ENCODE peak calls at places on chromosome 18, in eight cellular contexts. V, K, B, G, Z, Y, C and H are unnamed samples.

GRCh38 chr18:23992119-23992940 is 22.2 kb upstream of the TTC39C start:
- DNase-seq in V (no peak), K (peak), B (no peak), G (no peak), Z (no peak), Y (no peak), C (peak), H (peak)

GRCh38 chr18:76808561-76808960 is 13.8 kb upstream of the ZNF236 start:
- DNase-seq in V (no peak), K (no peak), B (no peak), G (no peak), Z (no peak), Y (no peak), C (no peak), H (no peak)

GRCh38 chr18:449374-449773 is 51.1 kb downstream of the COLEC12 start:
- DNase-seq in V (peak), K (peak), B (peak), G (no peak), Z (no peak), Y (peak), C (peak), H (no peak)

GRCh38 chr18:5669585-5669984 is 125.8 kb upstream of the EPB41L3 start:
- DNase-seq in V (no peak), K (no peak), B (no peak), G (no peak), Z (no peak), Y (no peak), C (no peak), H (no peak)

GRCh38 chr18:42413870-42414269 is 458.8 kb downstream of the PIK3C3 start:
- DNase-seq in V (peak), K (no peak), B (peak), G (no peak), Z (peak), Y (no peak), C (no peak), H (peak)

GRCh38 chr18:702957-703659 is 9.3 kb downstream of the ENOSF1 start:
- DNase-seq in V (peak), K (no peak), B (peak), G (no peak), Z (peak), Y (peak), C (peak), H (peak)

GRCh38 chr18:35826477-35826876 is 146.0 kb upstream of the RMP24 start:
- DNase-seq in V (no peak), K (no peak), B (no peak), G (no peak), Z (no peak), Y (no peak), C (no peak), H (no peak)

GRCh38 chr18:48330016-48330991 is 78.9 kb downstream of the ZBTB7C start:
- DNase-seq in V (peak), K (no peak), B (peak), G (no peak), Z (peak), Y (no peak), C (peak), H (peak)

GRCh38 chr18:9741821-9742541 is 33.9 kb downstream of the RAB31 start:
- DNase-seq in V (peak), K (no peak), B (peak), G (no peak), Z (peak), Y (peak), C (peak), H (peak)

GRCh38 chr18:64103979-64104378 is 44.9 kb downstream of the LINC00305 start:
- DNase-seq in V (peak), K (no peak), B (no peak), G (no peak), Z (no peak), Y (no peak), C (no peak), H (no peak)

GRCh38 chr18:43590182-43590903 is 313.1 kb upstream of the SYT4 start:
- DNase-seq in V (no peak), K (no peak), B (no peak), G (peak), Z (no peak), Y (no peak), C (peak), H (no peak)

GRCh38 chr18:50074404-50074803 is 120.5 kb downstream of the MYO5B start:
- DNase-seq in V (no peak), K (no peak), B (no peak), G (no peak), Z (no peak), Y (no peak), C (no peak), H (no peak)

GRCh38 chr18:564708-565561 is 15.2 kb upstream of the CETN1 start:
- DNase-seq in V (no peak), K (no peak), B (peak), G (no peak), Z (peak), Y (no peak), C (no peak), H (no peak)

GRCh38 chr18:23301971-23302370 is 151.1 kb upstream of the RIOK3 start:
- DNase-seq in V (no peak), K (no peak), B (no peak), G (no peak), Z (no peak), Y (no peak), C (no peak), H (no peak)

GRCh38 chr18:985301-985700 is 80.6 kb downstream of the ADCYAP1 start:
- DNase-seq in V (no peak), K (no peak), B (no peak), G (no peak), Z (no peak), Y (no peak), C (no peak), H (no peak)

GRCh38 chr18:23702606-23703005 is 13.4 kb downstream of the LAMA3 start:
- DNase-seq in V (no peak), K (no peak), B (no peak), G (no peak), Z (no peak), Y (no peak), C (peak), H (no peak)

GRCh38 chr18:62186656-62187542 is at the start of the genes PIGN and RELCH:
- DNase-seq in V (peak), K (peak), B (peak), G (peak), Z (peak), Y (peak), C (peak), H (peak)

GRCh38 chr18:48923746-48924580 is 26.8 kb downstream of the SMAD7 start:
- DNase-seq in V (peak), K (no peak), B (no peak), G (peak), Z (peak), Y (peak), C (peak), H (no peak)

GRCh38 chr18:77379976-77380375 is 130.3 kb downstream of the GALR1 start:
- DNase-seq in V (no peak), K (no peak), B (no peak), G (no peak), Z (no peak), Y (no peak), C (no peak), H (no peak)

DNA sequence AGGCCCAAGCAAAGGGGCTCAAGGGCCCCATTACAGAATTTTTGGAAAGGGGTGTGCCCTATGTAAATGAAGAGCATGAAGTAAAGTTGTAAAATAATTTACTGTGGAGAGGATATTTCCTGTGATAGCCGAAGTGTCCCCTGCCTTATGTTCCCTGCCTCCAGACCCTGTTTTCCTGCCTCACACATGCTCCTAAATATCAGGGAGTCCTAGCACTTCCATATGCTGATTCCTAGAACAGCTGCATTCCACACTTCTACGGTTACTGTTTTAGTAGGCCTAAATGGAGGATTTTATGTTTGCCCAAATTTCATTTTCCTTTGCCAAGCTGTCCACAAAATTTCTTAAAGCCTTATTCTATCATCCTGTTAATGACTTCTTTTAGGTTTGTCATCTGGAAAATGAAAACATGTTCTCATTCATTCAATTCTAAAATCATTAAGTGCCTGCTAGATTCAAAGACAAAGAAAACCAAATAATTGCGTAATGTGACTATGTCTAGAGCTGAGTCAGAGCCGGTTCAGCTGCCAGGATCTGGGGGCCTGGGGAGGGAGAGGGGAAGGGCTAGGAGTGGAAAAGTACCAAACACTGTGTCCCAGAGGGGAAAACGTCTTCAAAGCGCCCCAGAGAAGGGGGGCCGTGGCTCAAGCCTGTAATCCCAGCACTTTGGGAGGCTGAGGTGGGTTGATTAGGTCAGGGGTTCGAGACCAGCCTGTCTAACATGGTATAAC is 25.8 kb upstream of the IMPA2 start:
- DNase-seq in V (peak), K (peak), B (peak), G (no peak), Z (peak), Y (peak), C (peak), H (peak)
- H3K4me3 ChIP-seq in V (no peak), K (no peak), B (no peak), G (no peak), Z (no peak), Y (no peak), C (no peak), H (no peak)

DNA sequence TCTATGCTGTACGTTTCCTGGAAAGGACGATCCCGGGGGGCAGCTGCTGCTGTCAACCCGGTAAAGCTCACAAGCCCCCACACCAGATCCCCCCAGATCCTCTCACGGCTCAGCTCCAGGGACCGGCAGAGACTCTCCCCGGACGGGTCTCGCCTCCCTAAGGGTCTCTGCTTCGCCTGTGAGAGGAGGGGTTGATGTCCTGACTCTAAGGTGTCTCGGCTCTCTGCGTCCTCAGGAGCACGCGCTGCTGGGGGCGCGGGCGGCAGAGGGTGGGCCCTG is 506 bp downstream of the PSTPIP2 start:
- DNase-seq in V (no peak), K (no peak), B (no peak), G (no peak), Z (no peak), Y (no peak), C (no peak), H (no peak)
- H3K4me3 ChIP-seq in V (peak), K (peak), B (peak), G (peak), Z (peak), Y (peak), C (peak), H (peak)

DNA sequence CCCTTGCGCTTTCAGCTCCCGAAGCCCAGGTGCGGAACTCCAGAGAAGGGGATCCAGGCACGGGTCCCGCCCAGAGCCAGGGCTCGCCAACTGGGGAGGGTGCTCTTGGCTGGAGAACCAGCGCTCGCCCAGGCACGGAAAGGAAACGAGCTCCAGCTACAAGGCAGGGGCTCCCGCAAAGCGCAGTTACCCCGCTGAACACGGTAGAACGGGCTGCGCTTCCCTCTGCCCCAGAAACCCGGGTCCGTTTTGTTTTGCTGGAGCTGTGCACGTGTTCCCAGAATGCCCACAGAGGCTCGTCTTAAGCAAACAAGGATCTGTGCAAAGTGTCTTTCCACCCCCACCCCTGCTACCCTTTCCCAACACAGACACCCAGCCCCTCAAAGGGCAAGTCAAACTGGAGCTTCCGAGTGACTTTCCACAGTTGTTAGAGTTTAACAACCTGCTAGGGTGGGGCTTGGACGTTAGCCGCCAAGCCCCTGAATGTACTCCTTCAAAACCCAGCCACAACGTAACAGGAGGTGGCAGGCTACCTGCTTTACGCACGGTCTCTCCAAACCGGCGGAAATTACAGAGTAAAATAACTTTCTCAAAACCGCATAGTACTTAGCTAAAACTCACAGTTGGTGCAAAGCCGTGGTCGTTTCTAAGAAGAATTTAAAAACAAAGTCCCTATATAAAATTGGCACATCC is 772 bp downstream of the RNF125 start:
- DNase-seq in V (peak), K (peak), B (peak), G (peak), Z (peak), Y (no peak), C (peak), H (peak)
- H3K4me3 ChIP-seq in V (peak), K (peak), B (peak), G (peak), Z (peak), Y (peak), C (peak), H (peak)

GRCh38 chr18:79792096-79792987 is 5.4 kb upstream of the KCNG2 start:
- DNase-seq in V (no peak), K (no peak), B (no peak), G (no peak), Z (no peak), Y (no peak), C (no peak), H (no peak)
- H3K4me3 ChIP-seq in V (no peak), K (no peak), B (no peak), G (no peak), Z (no peak), Y (no peak), C (no peak), H (no peak)

GRCh38 chr18:75635096-75635495 is 207.6 kb upstream of the SMIM21 start:
- DNase-seq in V (no peak), K (no peak), B (no peak), G (no peak), Z (no peak), Y (no peak), C (peak), H (no peak)

GRCh38 chr18:75638223-75638596 is 210.7 kb upstream of the SMIM21 start:
- DNase-seq in V (peak), K (no peak), B (peak), G (no peak), Z (peak), Y (no peak), C (no peak), H (peak)

GRCh38 chr18:75639468-75639831 is 211.9 kb upstream of the SMIM21 start:
- DNase-seq in V (no peak), K (no peak), B (no peak), G (no peak), Z (no peak), Y (no peak), C (no peak), H (peak)

GRCh38 chr18:75643083-75643482 is 215.6 kb upstream of the SMIM21 start:
- DNase-seq in V (no peak), K (no peak), B (no peak), G (no peak), Z (no peak), Y (no peak), C (no peak), H (no peak)

GRCh38 chr18:75638597-75639467 is 211.3 kb upstream of the SMIM21 start:
- DNase-seq in V (peak), K (no peak), B (peak), G (no peak), Z (peak), Y (no peak), C (no peak), H (no peak)
- H3K4me3 ChIP-seq in V (no peak), K (no peak), B (no peak), G (no peak), Z (peak), Y (no peak), C (no peak), H (no peak)

DNA sequence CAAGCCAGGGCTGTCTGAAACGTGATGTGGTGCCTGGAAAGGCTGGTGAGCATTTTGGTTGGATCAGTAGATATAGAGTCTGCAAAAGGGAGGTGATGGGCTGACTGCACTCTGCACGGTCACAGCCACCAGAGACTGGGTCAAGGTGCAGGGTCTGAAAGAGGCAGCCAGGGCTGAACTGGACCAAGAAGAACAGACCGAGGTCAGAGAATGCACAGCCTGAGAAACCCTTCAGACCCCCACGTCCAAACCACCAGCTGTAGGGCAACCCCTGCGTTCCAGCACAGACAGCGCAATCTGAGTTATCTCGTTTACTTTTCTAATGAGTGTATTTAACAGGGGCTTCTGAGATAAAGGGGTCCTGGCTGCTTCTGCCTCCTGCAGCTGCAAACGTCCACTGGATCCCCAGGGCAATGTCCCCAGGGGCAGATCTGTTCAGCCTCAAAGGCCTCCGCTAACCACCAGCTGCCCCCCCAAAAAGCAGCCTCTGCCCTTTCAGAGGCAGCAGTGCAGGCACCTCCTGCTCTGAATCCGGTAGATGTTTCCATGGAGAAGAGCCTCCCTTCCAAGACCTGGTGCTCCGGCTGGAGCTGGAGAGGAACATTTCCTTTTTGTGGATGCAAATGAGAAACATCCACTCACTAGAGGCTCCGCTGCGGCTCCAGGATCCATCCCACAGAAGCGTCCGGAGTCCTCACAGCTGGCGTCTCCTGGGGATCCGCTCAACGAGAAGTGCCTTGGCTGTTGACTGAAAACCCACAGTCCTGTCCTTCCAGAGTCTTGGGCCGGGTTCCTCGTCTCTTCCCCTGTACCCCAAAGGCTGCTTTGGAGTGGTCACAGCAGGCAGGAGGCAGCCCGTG is 977 bp upstream of the KCNG2 start:
- DNase-seq in V (peak), K (no peak), B (peak), G (peak), Z (peak), Y (no peak), C (no peak), H (no peak)
- H3K4me3 ChIP-seq in V (peak), K (no peak), B (no peak), G (no peak), Z (no peak), Y (no peak), C (no peak), H (no peak)

GRCh38 chr18:3653263-3653858 is 203.4 kb downstream of the TGIF1 start:
- DNase-seq in V (no peak), K (no peak), B (peak), G (no peak), Z (no peak), Y (no peak), C (no peak), H (no peak)
- H3K4me3 ChIP-seq in V (no peak), K (no peak), B (no peak), G (no peak), Z (no peak), Y (peak), C (no peak), H (no peak)